ENCODE peak calls at places on chromosomes 16 and 17, in eight cellular contexts. V, E, U, Q, F, H, P and K are unnamed samples.

GRCh38 chr17:55168970-55169687 is 95.6 kb upstream of the HLF start:
- DNase-seq in E (no peak), P (no peak), F (peak), H (no peak), Q (no peak), U (no peak), V (no peak), K (no peak)

GRCh38 chr17:48597492-48597774 is 3.9 kb upstream of the HOXB5 start:
- DNase-seq in F (no peak), U (no peak), V (no peak), Q (no peak), H (no peak), P (no peak), E (no peak), K (no peak)

GRCh38 chr17:77127735-77128361 is 12.9 kb upstream of the SEC14L1 start:
- DNase-seq in F (no peak), P (peak), E (no peak), H (peak), U (no peak), V (no peak), Q (no peak), K (no peak)

GRCh38 chr16:24700549-24701392 is 28.7 kb upstream of the TNRC6A start:
- DNase-seq in F (no peak), P (peak), H (peak), U (peak), Q (no peak), V (peak), E (no peak), K (no peak)

GRCh38 chr17:17140590-17140980 is 65.5 kb downstream of the PLD6 start:
- DNase-seq in E (no peak), U (no peak), P (no peak), H (peak), V (peak), Q (no peak), F (no peak), K (no peak)

GRCh38 chr17:58172369-58173071 is 5.7 kb downstream of the OR4D2 start:
- DNase-seq in P (no peak), V (no peak), E (peak), F (peak), Q (no peak), H (peak), U (no peak), K (peak)

GRCh38 chr17:40056379-40057005 is 2.3 kb upstream of the MED24 start:
- DNase-seq in P (no peak), U (no peak), H (no peak), V (no peak), F (no peak), Q (no peak), E (no peak), K (no peak)

GRCh38 chr17:48593840-48594411 is 347 bp upstream of the HOXB5 start:
- DNase-seq in E (peak), V (peak), P (peak), Q (peak), U (no peak), H (peak), F (peak), K (peak)

GRCh38 chr16:73053379-73054130 is 5.6 kb upstream of the ZFHX3 start:
- DNase-seq in P (no peak), E (no peak), U (no peak), Q (no peak), V (peak), H (peak), F (no peak), K (no peak)

GRCh38 chr17:38735161-38735997 is 5.2 kb downstream of the CISD3 start:
- DNase-seq in Q (peak), P (no peak), E (peak), U (peak), F (peak), H (peak), V (peak), K (no peak)

GRCh38 chr16:89446136-89446974 is 44.0 kb downstream of the ANKRD11 start:
- DNase-seq in H (no peak), Q (no peak), V (no peak), U (no peak), F (no peak), E (no peak), P (no peak), K (no peak)